ENCODE peak calls at places on chromosomes 16 and 17, in four cellular contexts. W, C, S and B are unnamed samples. For H3K4me1, the result is how much of the 10 kb centered on the place peaks cover.

GRCh38 chr16:2520784-2521577 is 810 bp downstream of the AMDHD2 start:
- DNase-seq in W (peak), C (peak), S (peak), B (peak)

GRCh38 chr16:85432606-85433005 is 180.5 kb upstream of the GSE1 start:
- DNase-seq in W (no peak), C (no peak), S (no peak), B (no peak)

GRCh38 chr16:740764-741505 is at the start of gene CIAO3:
- DNase-seq in W (peak), C (peak), S (peak), B (peak)

GRCh38 chr17:40926341-40926740 is 11.1 kb downstream of the KRT23 start:
- DNase-seq in W (no peak), C (no peak), S (no peak), B (no peak)

GRCh38 chr17:48241131-48241591 is 133.6 kb downstream of the SNX11 start:
- DNase-seq in W (no peak), C (no peak), S (no peak), B (peak)

GRCh38 chr17:79188679-79189078 is 114.1 kb downstream of the ENGASE start:
- DNase-seq in W (no peak), C (no peak), S (no peak), B (no peak)

GRCh38 chr17:27945333-27945616 is 52.1 kb upstream of the LYRM9 start:
- DNase-seq in W (no peak), C (no peak), S (no peak), B (no peak)

GRCh38 chr16:54028013-54028412 is 258.6 kb downstream of the IRX3 start:
- DNase-seq in W (no peak), C (no peak), S (no peak), B (no peak)

GRCh38 chr16:74611721-74612120 is 4.8 kb upstream of the GLG1 start:
- DNase-seq in W (no peak), C (no peak), S (no peak), B (no peak)

GRCh38 chr17:76480676-76481075 is 13.3 kb downstream of the AANAT start:
- DNase-seq in W (no peak), C (no peak), S (no peak), B (no peak)

GRCh38 chr16:84486126-84486525 is 18.3 kb downstream of the MEAK7 start:
- DNase-seq in W (peak), C (no peak), S (no peak), B (no peak)

GRCh38 chr16:80899804-80900592 is 95.6 kb upstream of the CDYL2 start:
- DNase-seq in W (peak), C (no peak), S (peak), B (peak)

GRCh38 chr16:31202402-31203385 is at the start of gene PYCARD:
- DNase-seq in W (peak), C (peak), S (peak), B (peak)

GRCh38 chr17:44920565-44920940 is 5.3 kb upstream of the GFAP start:
- DNase-seq in W (no peak), C (no peak), S (no peak), B (peak)

GRCh38 chr17:538096-538973 is 176.3 kb downstream of the VPS53 start:
- DNase-seq in W (no peak), C (no peak), S (no peak), B (no peak)

GRCh38 chr16:1874854-1875253 is 2.9 kb upstream of the MEIOB start:
- DNase-seq in W (no peak), C (no peak), S (no peak), B (no peak)

DNA sequence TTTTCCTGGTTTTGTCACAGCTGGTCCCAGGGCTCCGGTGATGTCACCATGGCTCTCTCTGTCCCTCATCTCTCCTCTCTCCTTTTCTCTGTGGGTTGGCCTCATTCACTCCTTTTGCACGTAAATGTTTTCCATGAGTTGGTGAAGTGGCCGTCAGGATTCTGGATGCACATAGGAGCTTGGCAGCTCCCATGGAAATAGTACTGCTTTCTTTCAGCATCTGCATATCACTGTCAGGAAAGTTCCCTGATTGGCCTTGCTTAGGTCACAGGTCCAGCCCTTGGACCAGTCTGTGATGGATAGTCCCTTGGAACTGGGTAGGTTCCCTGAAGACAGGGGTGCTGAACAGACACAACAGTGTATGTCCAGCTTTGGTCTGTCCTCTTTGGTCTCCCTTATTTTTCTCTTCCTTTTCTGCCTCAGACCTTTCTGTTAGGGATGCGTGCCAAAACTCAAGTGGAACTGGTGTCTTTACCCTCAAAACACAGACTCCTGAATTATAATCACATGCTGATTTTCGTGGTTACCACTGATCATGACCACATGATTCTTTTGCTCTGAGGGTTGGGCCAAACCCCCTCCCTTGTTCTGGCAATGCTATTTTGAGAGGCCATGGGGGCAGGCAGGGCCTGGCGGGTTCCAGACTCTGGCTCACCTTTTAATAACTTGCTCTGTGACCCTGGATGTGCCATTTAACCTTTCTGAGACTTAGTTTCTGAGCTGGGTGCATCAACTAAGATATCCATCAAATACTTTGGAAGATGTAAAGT is 99.0 kb downstream of the MSI2 start:
- DNase-seq in W (peak), C (no peak), S (no peak), B (peak)
- H3K4me1 ChIP-seq in W (under half), C (under half), S (under half), B (under half)

DNA sequence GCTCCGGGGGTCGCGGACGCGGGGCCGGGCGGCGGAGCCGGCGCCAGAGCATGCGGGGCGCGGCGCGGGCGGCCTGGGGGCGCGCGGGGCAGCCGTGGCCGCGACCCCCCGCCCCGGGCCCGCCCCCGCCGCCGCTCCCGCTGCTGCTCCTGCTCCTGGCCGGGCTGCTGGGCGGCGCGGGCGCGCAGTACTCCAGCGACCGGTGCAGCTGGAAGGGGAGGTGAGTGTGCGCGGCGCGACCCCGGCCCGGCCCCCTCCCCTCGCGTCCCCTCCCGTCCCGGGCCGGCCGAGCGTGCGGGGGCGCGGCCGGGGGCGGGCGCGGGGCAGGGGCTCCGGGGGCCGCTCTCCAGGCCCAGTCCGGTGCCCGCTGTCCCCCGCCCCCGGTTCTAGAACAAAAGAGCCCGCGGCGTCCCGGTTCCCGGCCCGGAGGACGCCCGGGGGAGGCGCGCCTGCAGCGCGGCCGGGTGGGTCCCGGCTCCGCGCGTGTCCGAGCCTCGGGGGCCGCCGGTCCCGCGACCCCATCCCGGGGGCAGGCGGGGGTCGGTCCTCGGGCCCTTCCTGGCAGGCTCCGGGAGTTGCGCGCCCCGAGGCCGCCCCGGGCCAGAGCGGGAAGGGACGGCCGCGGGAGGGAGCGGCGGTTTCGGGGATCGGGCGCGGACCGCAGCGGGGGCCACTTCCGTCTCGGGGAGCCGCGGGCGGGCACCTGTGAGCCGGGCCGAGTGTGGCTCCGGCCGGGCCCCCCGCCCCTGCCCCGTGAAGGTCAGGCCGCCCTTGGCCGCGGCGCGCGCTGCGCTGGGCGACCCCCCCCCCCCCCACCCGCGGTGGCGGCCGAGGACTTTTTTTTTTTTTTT is 582 bp downstream of the METRNL start:
- DNase-seq in W (no peak), C (no peak), S (no peak), B (no peak)
- H3K4me1 ChIP-seq in W (half or more), C (under half), S (under half), B (under half)

GRCh38 chr17:43648916-43649315 is 12.8 kb downstream of the MEOX1 start:
- DNase-seq in W (no peak), C (no peak), S (no peak), B (peak)
- H3K4me1 ChIP-seq in W (under half), C (under half), S (under half), B (under half)

GRCh38 chr17:42779942-42780815 is at the start of gene WNK4:
- DNase-seq in W (peak), C (no peak), S (no peak), B (peak)

GRCh38 chr17:42782402-42783061 is 2.1 kb downstream of the WNK4 start:
- DNase-seq in W (no peak), C (no peak), S (no peak), B (no peak)

GRCh38 chr17:42779304-42779941 is 987 bp upstream of the WNK4 start:
- DNase-seq in W (no peak), C (no peak), S (no peak), B (no peak)

GRCh38 chr17:42781639-42782401 is 1.4 kb downstream of the WNK4 start:
- DNase-seq in W (peak), C (no peak), S (no peak), B (no peak)

GRCh38 chr17:42780816-42781638 is 617 bp downstream of the WNK4 start:
- DNase-seq in W (no peak), C (no peak), S (no peak), B (peak)
- H3K4me1 ChIP-seq in W (under half), C (under half), S (under half), B (under half)

GRCh38 chr17:81317436-81317821 is 22.3 kb upstream of the SLC38A10 start:
- DNase-seq in W (no peak), C (no peak), S (no peak), B (no peak)
- H3K4me1 ChIP-seq in W (under half), C (under half), S (under half), B (under half)

DNA sequence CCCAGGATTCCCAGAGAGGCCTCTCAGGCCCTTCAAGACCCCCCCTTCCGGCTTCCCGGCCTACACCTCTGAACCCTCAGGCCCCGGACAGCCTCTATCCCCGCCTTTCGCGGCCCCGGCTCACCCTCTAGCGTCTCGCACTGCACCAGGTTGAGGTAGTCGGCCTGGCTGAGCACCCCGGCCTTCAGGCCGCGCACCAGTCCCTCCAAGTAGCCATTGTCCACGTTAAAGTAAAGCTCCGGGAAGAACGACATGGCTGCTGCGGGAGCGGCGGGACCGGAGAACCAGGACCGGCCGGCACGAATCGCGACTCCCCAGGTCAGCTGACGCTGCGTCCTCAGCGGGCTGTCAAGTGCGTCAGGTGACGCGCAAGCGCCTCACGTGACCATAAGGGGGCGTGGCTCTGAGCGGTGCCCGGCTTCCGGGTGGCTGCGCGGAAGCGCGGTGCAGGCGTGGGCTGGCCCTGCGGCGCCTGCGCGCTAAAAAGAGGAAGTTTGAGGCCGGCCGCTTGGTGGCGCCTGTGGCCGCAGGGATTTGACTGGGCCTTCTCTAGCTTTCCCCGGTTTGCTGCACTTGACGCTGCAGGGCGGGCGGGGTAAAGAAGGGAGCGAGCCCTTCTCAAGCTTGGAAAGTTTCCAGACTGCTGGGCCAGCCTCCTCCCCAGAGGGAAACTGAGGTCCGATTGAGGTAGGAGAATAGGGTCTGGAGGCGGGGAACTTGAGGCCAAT is at the start of gene ATP6V0D1:
- DNase-seq in W (peak), C (peak), S (peak), B (peak)
- H3K4me1 ChIP-seq in W (half or more), C (under half), S (half or more), B (under half)